ENCODE peak calls at places on chromosomes 7 and 10, in five cellular contexts. D is GM04504, L is HCEC 1CT, V is H4, H is NCI-H2081 treated with DMSO at 0.1 percent for 48 hours. A is an unnamed sample.
A peak's percentile ranks its signal among the peaks of the same experiment; 100 is the strongest.

GRCh38 chr7:6530626-6531491 is 20.4 kb downstream of the GRID2IP start:
- DNase-seq in D (no peak), L (no peak), V (no peak), H (no peak), A (peak; percentile 63)

GRCh38 chr7:129308047-129308446 is 83.2 kb downstream of the AHCYL2 start:
- DNase-seq in D (no peak), L (no peak), V (no peak), H (no peak), A (no peak)

GRCh38 chr7:42232275-42232674 is 4.7 kb downstream of the GLI3 start:
- DNase-seq in D (peak; percentile 60), L (peak; percentile 35), V (peak; percentile 92), H (no peak), A (no peak)

GRCh38 chr10:83374741-83375140 is 764.6 kb upstream of the GHITM start:
- DNase-seq in D (no peak), L (no peak), V (no peak), H (no peak), A (no peak)

GRCh38 chr7:68258569-68258968 is 1261.9 kb downstream of the TYW1 start:
- DNase-seq in D (no peak), L (no peak), V (peak; percentile 36), H (peak; percentile 34), A (no peak)

GRCh38 chr7:73429218-73429617 is 4.4 kb upstream of the FZD9 start:
- DNase-seq in D (no peak), L (no peak), V (no peak), H (no peak), A (no peak)

GRCh38 chr7:74083117-74083876 is at the start of gene LIMK1:
- DNase-seq in D (peak; percentile 50), L (peak; percentile 80), V (peak; percentile 59), H (peak; percentile 53), A (peak; percentile 77)

GRCh38 chr7:158494162-158494586 is 93.4 kb downstream of the PTPRN2 start:
- DNase-seq in D (no peak), L (no peak), V (no peak), H (no peak), A (no peak)

GRCh38 chr10:16116404-16117304 is 256.3 kb upstream of the MINDY3 start:
- DNase-seq in D (peak; percentile 1), L (no peak), V (no peak), H (no peak), A (no peak)

GRCh38 chr7:78218051-78218450 is 419.5 kb downstream of the PHTF2 start:
- DNase-seq in D (no peak), L (peak; percentile 74), V (no peak), H (no peak), A (no peak)

GRCh38 chr7:5766321-5766761 is 15.1 kb downstream of the RNF216 start:
- DNase-seq in D (peak; percentile 40), L (peak; percentile 65), V (no peak), H (no peak), A (no peak)

GRCh38 chr10:48821692-48822091 is 117.9 kb downstream of the LRRC18 start:
- DNase-seq in D (no peak), L (no peak), V (no peak), H (no peak), A (no peak)

GRCh38 chr10:28909875-28910274 is 232.6 kb downstream of the BAMBI start:
- DNase-seq in D (no peak), L (no peak), V (no peak), H (no peak), A (no peak)

GRCh38 chr7:129958643-129959479 is 6.1 kb upstream of the UBE2H start:
- DNase-seq in D (no peak), L (peak; percentile 72), V (peak; percentile 88), H (no peak), A (peak; percentile 80)

GRCh38 chr10:28807760-28808613 is 130.7 kb downstream of the BAMBI start:
- DNase-seq in D (no peak), L (no peak), V (no peak), H (no peak), A (no peak)

GRCh38 chr10:91596821-91597396 is 36.0 kb downstream of the PPP1R3C start:
- DNase-seq in D (no peak), L (peak; percentile 70), V (no peak), H (no peak), A (no peak)

GRCh38 chr10:104925232-104925851 is 284.3 kb downstream of the SORCS3 start:
- DNase-seq in D (peak; percentile 1), L (no peak), V (no peak), H (no peak), A (no peak)

GRCh38 chr10:93390691-93391090 is 91.4 kb downstream of the MYOF start:
- DNase-seq in D (no peak), L (no peak), V (no peak), H (no peak), A (no peak)

GRCh38 chr7:28296571-28297483 is 115.5 kb upstream of the CREB5 start:
- DNase-seq in D (no peak), L (peak; percentile 59), V (peak; percentile 72), H (no peak), A (peak; percentile 60)

GRCh38 chr10:96904648-96905047 is 72.5 kb downstream of the LCOR start:
- DNase-seq in D (no peak), L (no peak), V (no peak), H (no peak), A (no peak)

GRCh38 chr10:72322280-72323058 is 32.2 kb downstream of the DNAJB12 start:
- DNase-seq in D (no peak), L (no peak), V (peak; percentile 8), H (no peak), A (no peak)

GRCh38 chr10:71084061-71084817 is 128.1 kb upstream of the UNC5B start:
- DNase-seq in D (no peak), L (no peak), V (no peak), H (no peak), A (no peak)

GRCh38 chr7:94779070-94779469 is 123.1 kb upstream of the SGCE start:
- DNase-seq in D (no peak), L (no peak), V (no peak), H (no peak), A (no peak)

GRCh38 chr10:100238429-100238828 is 9.0 kb upstream of the CHUK start:
- DNase-seq in D (no peak), L (no peak), V (no peak), H (no peak), A (no peak)

GRCh38 chr10:79092292-79092896 is 23.6 kb downstream of the ZMIZ1 start:
- DNase-seq in D (no peak), L (no peak), V (no peak), H (no peak), A (no peak)

A was measured in Peyer's patch.